ENCODE peak calls at places on chromosomes 11 and 22, in nine cellular contexts. F is T-helper 17 cell; O is GM12891; B is ACHN; R is iris pigment epithelial cell; E is suprapubic skin; G is iPS-NIHi11; Q is activated T-helper 1 cell treated with Interleukin-2 at 50 U/mL for 16 hours; K is stimulated activated CD8-positive, alpha-beta memory T cell treated with anti-CD3 and anti-CD28 coated beads, Interleukin-15, amount 100 ng/mL, for 48 hours. Z is an unnamed sample.

GRCh38 chr22:46660604-46661201 is 40.5 kb downstream of the GRAMD4 start:
- DNase-seq in R (no peak), O (no peak), E (no peak), K (no peak), B (no peak), Q (peak), G (no peak), F (peak), Z (no peak)

GRCh38 chr11:119721129-119722120 is 7.6 kb downstream of the NECTIN1 start:
- DNase-seq in K (no peak), F (no peak), O (no peak), R (no peak), E (no peak), G (peak), B (peak), Q (no peak), Z (no peak)

GRCh38 chr11:118098996-118099837 is 12.5 kb upstream of the SMIM35 start:
- DNase-seq in K (no peak), O (no peak), F (no peak), R (no peak), G (no peak), B (no peak), Q (no peak), E (no peak), Z (no peak)

GRCh38 chr11:86116386-86116726 is 47.5 kb upstream of the PICALM start:
- DNase-seq in B (peak), O (peak), G (no peak), E (no peak), F (peak), K (no peak), R (peak), Q (peak), Z (peak)

GRCh38 chr11:122784325-122785155 is 53.8 kb upstream of the CRTAM start:
- DNase-seq in R (peak), E (no peak), O (no peak), G (no peak), Q (no peak), B (peak), K (no peak), F (no peak), Z (no peak)

GRCh38 chr22:50010676-50011446 is 1.7 kb downstream of the IL17REL start:
- DNase-seq in Q (peak), O (peak), F (peak), G (peak), E (no peak), K (no peak), R (no peak), B (no peak), Z (no peak)

GRCh38 chr11:13928566-13929251 is 33.8 kb upstream of the SPON1 start:
- DNase-seq in Q (no peak), O (no peak), K (no peak), F (no peak), G (no peak), R (peak), E (no peak), B (peak), Z (no peak)

GRCh38 chr22:38034278-38034882 is 22.8 kb upstream of the PICK1 start:
- DNase-seq in E (no peak), K (no peak), B (peak), R (peak), Q (no peak), G (peak), F (no peak), O (no peak), Z (no peak)

GRCh38 chr11:3831378-3832239 is 9.2 kb downstream of the RHOG start:
- DNase-seq in Q (no peak), G (no peak), F (no peak), O (no peak), E (no peak), B (no peak), K (no peak), R (peak), Z (no peak)

GRCh38 chr22:46779023-46779422 is 16.6 kb downstream of the TBC1D22A start:
- DNase-seq in K (no peak), B (no peak), Q (no peak), F (no peak), G (no peak), R (no peak), O (no peak), E (no peak), Z (no peak)

GRCh38 chr11:118883368-118884071 is at the start of gene CXCR5:
- DNase-seq in F (no peak), R (no peak), O (no peak), G (no peak), Q (peak), K (no peak), B (no peak), E (no peak), Z (no peak)

GRCh38 chr11:12224537-12224893 is 114.1 kb downstream of the MICAL2 start:
- DNase-seq in Q (peak), B (no peak), F (peak), G (peak), E (peak), R (peak), K (peak), O (peak), Z (peak)

GRCh38 chr22:16603448-16603768 is 10.8 kb upstream of the CCT8L2 start:
- DNase-seq in Q (no peak), R (no peak), E (no peak), O (no peak), F (no peak), B (peak), K (no peak), G (no peak), Z (no peak)

GRCh38 chr11:82732348-82732733 is 1.3 kb downstream of the FAM181B start:
- DNase-seq in G (peak), E (no peak), K (no peak), Q (no peak), B (no peak), R (no peak), F (no peak), O (no peak), Z (no peak)

GRCh38 chr11:2445107-2445947 is 519 bp downstream of the KCNQ1 start:
- DNase-seq in R (no peak), B (no peak), G (no peak), O (no peak), E (no peak), Q (no peak), K (no peak), F (no peak), Z (no peak)

GRCh38 chr11:82864268-82864667 is 36.0 kb downstream of the PRCP start:
- DNase-seq in B (peak), E (no peak), R (peak), O (no peak), K (no peak), F (no peak), Q (no peak), G (peak), Z (no peak)

GRCh38 chr11:120401506-120401905 is 65.3 kb downstream of the ARHGEF12 start:
- DNase-seq in B (no peak), E (no peak), O (no peak), F (no peak), G (no peak), Q (no peak), R (peak), K (no peak), Z (no peak)

GRCh38 chr11:76648061-76648460 is 22.5 kb downstream of the LRRC32 start:
- DNase-seq in K (no peak), B (no peak), R (no peak), Q (no peak), G (no peak), E (peak), F (no peak), O (no peak), Z (no peak)

GRCh38 chr11:120298461-120298860 is 26.6 kb upstream of the TLCD5 start:
- DNase-seq in B (no peak), R (no peak), E (no peak), K (no peak), O (no peak), G (no peak), Q (no peak), F (no peak), Z (no peak)

GRCh38 chr11:69910519-69911309 is 91.5 kb upstream of the FGF3 start:
- DNase-seq in K (no peak), F (no peak), B (no peak), Q (no peak), G (no peak), O (no peak), R (no peak), E (no peak), Z (no peak)

GRCh38 chr22:44881624-44882023 is 128.2 kb downstream of the PHF21B start:
- DNase-seq in Q (no peak), B (no peak), G (no peak), O (no peak), E (peak), R (no peak), K (no peak), F (no peak), Z (no peak)

GRCh38 chr22:48488611-48489456 is 1338.8 kb downstream of the BRD1 start:
- DNase-seq in Q (no peak), F (no peak), G (peak), K (no peak), R (no peak), E (peak), B (no peak), O (no peak), Z (no peak)

GRCh38 chr11:115496892-115497291 is 7.3 kb downstream of the CADM1 start:
- DNase-seq in G (no peak), R (no peak), Q (no peak), E (no peak), O (no peak), K (no peak), B (peak), F (no peak), Z (no peak)

GRCh38 chr11:1734571-1735081 is 15.8 kb downstream of the IFITM10 start:
- DNase-seq in G (no peak), E (no peak), Q (no peak), K (no peak), R (no peak), F (no peak), B (no peak), O (no peak), Z (no peak)

GRCh38 chr11:128716231-128716630 is 22.4 kb downstream of the FLI1 start:
- DNase-seq in E (no peak), F (no peak), G (no peak), K (no peak), R (peak), O (no peak), Q (no peak), B (no peak), Z (no peak)

GRCh38 chr11:1560011-1560579 is 12.0 kb downstream of the DUSP8 start:
- DNase-seq in G (no peak), K (no peak), E (no peak), O (no peak), R (no peak), Q (no peak), B (no peak), F (no peak), Z (no peak)

GRCh38 chr11:61549662-61550568 is 31.0 kb downstream of the SYT7 start:
- DNase-seq in R (no peak), E (no peak), Q (no peak), F (no peak), O (no peak), G (no peak), K (no peak), B (no peak), Z (no peak)

GRCh38 chr11:76626921-76627391 is 43.6 kb downstream of the LRRC32 start:
- DNase-seq in R (peak), Q (no peak), O (peak), E (no peak), K (peak), B (no peak), F (no peak), G (no peak), Z (peak)

GRCh38 chr11:46252373-46252914 is 25.0 kb upstream of the CREB3L1 start:
- DNase-seq in F (no peak), O (no peak), E (no peak), Q (no peak), R (peak), B (no peak), K (no peak), G (no peak), Z (no peak)

GRCh38 chr22:36701941-36702640 is 1.5 kb downstream of the CACNG2 start:
- DNase-seq in E (no peak), O (no peak), Q (no peak), B (no peak), G (no peak), K (no peak), R (no peak), F (no peak), Z (no peak)

GRCh38 chr11:33775832-33776231 is 1.5 kb upstream of the FBXO3 start:
- DNase-seq in G (no peak), K (no peak), F (no peak), R (peak), E (no peak), B (peak), Q (no peak), O (no peak), Z (no peak)

GRCh38 chr11:72079776-72080325 is 491 bp downstream of the NUMA1 start:
- DNase-seq in E (no peak), F (peak), G (no peak), B (peak), K (no peak), R (no peak), Q (no peak), O (no peak), Z (no peak)

GRCh38 chr11:129278586-129279319 is 86.6 kb upstream of the ARHGAP32 start:
- DNase-seq in R (peak), F (no peak), B (peak), E (no peak), K (no peak), Q (no peak), O (peak), G (peak), Z (no peak)

GRCh38 chr22:42623301-42623751 is 8.6 kb upstream of the POLDIP3 start:
- DNase-seq in E (no peak), G (no peak), R (no peak), O (no peak), B (no peak), K (no peak), F (no peak), Q (no peak), Z (peak)

GRCh38 chr11:18669211-18669593 is 29.4 kb upstream of the TMEM86A start:
- DNase-seq in Q (no peak), O (no peak), B (no peak), F (peak), E (no peak), R (peak), K (no peak), G (no peak), Z (no peak)

GRCh38 chr11:68690671-68691401 is 6.5 kb downstream of the GAL start:
- DNase-seq in Q (no peak), E (peak), B (no peak), F (no peak), O (no peak), K (no peak), G (no peak), R (no peak), Z (no peak)